ENCODE peak calls at places on chromosomes 3 and 15, in six cellular contexts. A, L, Y, X, C and R are unnamed samples.

GRCh38 chr3:160395297-160395696 is 3.7 kb downstream of the IFT80 start:
- DNase-seq in L (no peak), A (no peak), Y (peak), X (no peak), C (peak), R (no peak)

GRCh38 chr3:100032262-100032661 is 82.0 kb downstream of the FILIP1L start:
- DNase-seq in L (no peak), C (peak), A (no peak), Y (peak), X (no peak), R (no peak)

GRCh38 chr15:68561146-68561545 is 17.6 kb upstream of the CORO2B start:
- DNase-seq in Y (no peak), X (no peak), A (no peak), C (no peak), L (no peak), R (no peak)

GRCh38 chr3:50120364-50121095 is 31.8 kb downstream of the RBM5 start:
- DNase-seq in C (no peak), Y (no peak), X (no peak), A (no peak), L (no peak), R (no peak)

GRCh38 chr3:52036829-52037228 is 19.5 kb downstream of the DUSP7 start:
- DNase-seq in X (peak), L (no peak), A (no peak), C (no peak), Y (no peak), R (no peak)

GRCh38 chr15:77597804-77598453 is 34.8 kb downstream of the LINGO1 start:
- DNase-seq in A (no peak), C (no peak), Y (peak), X (no peak), L (no peak), R (no peak)

GRCh38 chr3:117562000-117562399 is 852.4 kb downstream of the TUSC7 start:
- DNase-seq in L (no peak), C (no peak), X (peak), Y (no peak), A (no peak), R (no peak)

GRCh38 chr3:11273945-11274344 is 1.7 kb downstream of the ATG7 start:
- DNase-seq in C (peak), L (no peak), X (no peak), Y (no peak), A (no peak), R (no peak)

GRCh38 chr15:68334661-68335124 is 57.1 kb downstream of the FEM1B start:
- DNase-seq in L (no peak), C (no peak), X (no peak), A (no peak), Y (no peak), R (no peak)

GRCh38 chr15:70956196-70956595 is 63.6 kb downstream of the LRRC49 start:
- DNase-seq in L (no peak), Y (peak), A (no peak), X (no peak), C (no peak), R (no peak)

GRCh38 chr3:187802928-187803259 is 57.6 kb upstream of the BCL6 start:
- DNase-seq in X (no peak), A (peak), L (no peak), Y (no peak), C (no peak), R (peak)

GRCh38 chr3:189515916-189516531 is 115.2 kb upstream of the TP63 start:
- DNase-seq in X (no peak), A (no peak), C (no peak), L (no peak), Y (no peak), R (no peak)

GRCh38 chr3:134590766-134591165 is 60.1 kb downstream of the KY start:
- DNase-seq in C (no peak), Y (no peak), L (no peak), A (no peak), X (no peak), R (no peak)

GRCh38 chr3:169772530-169772950 is 656 bp upstream of the MYNN start:
- DNase-seq in X (peak), C (peak), A (no peak), L (peak), Y (peak), R (no peak)

GRCh38 chr3:16462679-16463078 is 50.8 kb downstream of the RFTN1 start:
- DNase-seq in L (no peak), X (no peak), A (no peak), Y (no peak), C (no peak), R (peak)

GRCh38 chr3:169146112-169146665 is 517.3 kb downstream of the MECOM start:
- DNase-seq in A (no peak), C (peak), L (peak), X (peak), Y (peak), R (no peak)

GRCh38 chr3:43417133-43417532 is 130.8 kb downstream of the SNRK start:
- DNase-seq in L (no peak), A (no peak), Y (no peak), C (no peak), X (no peak), R (no peak)

GRCh38 chr3:150544040-150544439 is 2.3 kb downstream of the SERP1 start:
- DNase-seq in A (no peak), Y (peak), L (no peak), C (no peak), X (no peak), R (no peak)

GRCh38 chr15:37695719-37696118 is 238.7 kb upstream of the TMCO5A start:
- DNase-seq in A (no peak), L (no peak), Y (no peak), X (no peak), C (no peak), R (no peak)

GRCh38 chr15:39998511-39998910 is 40.5 kb downstream of the SRP14 start:
- DNase-seq in Y (no peak), A (no peak), L (no peak), X (no peak), C (no peak), R (no peak)

GRCh38 chr15:68227806-68228142 is 1.8 kb downstream of the CLN6 start:
- DNase-seq in L (no peak), Y (no peak), C (no peak), A (no peak), X (no peak), R (no peak)

GRCh38 chr3:107892960-107893359 is 197.9 kb downstream of the CD47 start:
- DNase-seq in C (no peak), Y (peak), A (no peak), X (no peak), L (no peak), R (no peak)

GRCh38 chr15:34603095-34603494 is 19.6 kb upstream of the GOLGA8B start:
- DNase-seq in C (no peak), L (no peak), Y (no peak), A (no peak), X (no peak), R (no peak)

GRCh38 chr3:197802505-197803459 is 11.7 kb downstream of the LRCH3 start:
- DNase-seq in X (no peak), L (no peak), A (no peak), C (peak), Y (peak), R (no peak)